ENCODE peak calls at places on chromosomes 13 and 19, in eight cellular contexts. S is fibroblast of lung, N is breast epithelium, B is AG04450, H is tibial artery, C is RWPE2, T is colonic mucosa, M is upper lobe of left lung. J is an unnamed sample. For H3K27me3, the result is how much of the 10 kb centered on the place peaks cover.

GRCh38 chr13:98945863-98946605 is 31.8 kb downstream of the DOCK9 start:
- DNase-seq in T (no peak), C (no peak), B (no peak), S (no peak), M (no peak), N (no peak), H (no peak), J (no peak)

GRCh38 chr19:16828990-16829821 is at the start of gene SIN3B:
- DNase-seq in B (peak), H (peak), M (peak), N (peak), T (peak), S (peak), C (no peak), J (peak)

GRCh38 chr19:13277104-13277809 is 127.0 kb downstream of the IER2 start:
- DNase-seq in B (peak), T (peak), N (no peak), S (peak), M (peak), C (no peak), H (no peak), J (peak)

GRCh38 chr19:12346896-12347295 is 13.5 kb upstream of the ZNF563 start:
- DNase-seq in C (no peak), B (no peak), S (no peak), H (no peak), N (no peak), M (no peak), T (no peak), J (no peak)

GRCh38 chr19:44566984-44567383 is 37.5 kb upstream of the CEACAM20 start:
- DNase-seq in T (no peak), S (no peak), B (no peak), N (no peak), H (no peak), C (no peak), M (no peak), J (no peak)

GRCh38 chr13:35283856-35284255 is 192.6 kb downstream of the MAB21L1 start:
- DNase-seq in B (no peak), H (no peak), M (no peak), N (no peak), C (no peak), T (no peak), S (peak), J (no peak)

GRCh38 chr13:23753523-23753922 is 135.7 kb downstream of the MIPEP start:
- DNase-seq in M (peak), H (no peak), T (no peak), C (no peak), S (peak), B (no peak), N (no peak), J (peak)

GRCh38 chr13:49616688-49617065 is 11.6 kb upstream of the ARL11 start:
- DNase-seq in B (no peak), M (no peak), C (no peak), N (no peak), H (no peak), S (no peak), T (no peak), J (no peak)

GRCh38 chr13:74136089-74136658 is 2.0 kb upstream of the KLF12 start:
- DNase-seq in M (no peak), N (no peak), T (peak), B (no peak), C (peak), S (peak), H (peak), J (no peak)

GRCh38 chr19:1533510-1534150 is 9.8 kb downstream of the PLK5 start:
- DNase-seq in T (no peak), N (no peak), H (no peak), S (no peak), M (no peak), C (no peak), B (no peak), J (no peak)

GRCh38 chr19:1534972-1535371 is 11.1 kb downstream of the PLK5 start:
- DNase-seq in T (no peak), C (no peak), H (no peak), N (no peak), S (no peak), M (no peak), B (no peak), J (no peak)

GRCh38 chr19:1529430-1529816 is 5.5 kb downstream of the PLK5 start:
- DNase-seq in T (no peak), N (no peak), M (no peak), C (no peak), H (no peak), S (no peak), B (no peak), J (no peak)

GRCh38 chr19:1531587-1531986 is 7.7 kb downstream of the PLK5 start:
- DNase-seq in M (no peak), H (no peak), C (no peak), N (no peak), T (no peak), S (no peak), B (no peak), J (no peak)

GRCh38 chr19:1532003-1532402 is 8.1 kb downstream of the PLK5 start:
- DNase-seq in S (no peak), M (no peak), H (no peak), C (no peak), T (no peak), B (no peak), N (no peak), J (no peak)
- H3K4me3 ChIP-seq in S (no peak), M (no peak), H (no peak), C (no peak), T (no peak), B (no peak), N (no peak), J (no peak)

GRCh38 chr19:36054119-36054732 is at the start of gene THAP8:
- DNase-seq in M (peak), B (peak), C (peak), H (peak), S (peak), T (peak), N (peak), J (peak)
- TF ChIP-seq CTCF in M (peak), B (peak), C (peak), H (peak), S (peak), T (peak), N (peak), J (peak)

GRCh38 chr19:58248886-58249285 is 20.2 kb downstream of the ZNF544 start:
- DNase-seq in N (no peak), S (no peak), C (no peak), M (no peak), B (no peak), H (no peak), T (no peak), J (no peak)

GRCh38 chr19:58252102-58252685 is 23.5 kb downstream of the ZNF544 start:
- DNase-seq in H (no peak), B (no peak), N (no peak), M (no peak), S (peak), C (no peak), T (no peak), J (no peak)
- H3K27me3 ChIP-seq in H (under half), B (under half), N (under half), M (under half), S (under half), C (under half), T (under half), J (under half)

GRCh38 chr19:41577144-41577830 is 1.3 kb downstream of the CEACAM21 start:
- DNase-seq in N (no peak), C (no peak), S (no peak), H (no peak), T (no peak), M (no peak), B (no peak), J (no peak)

GRCh38 chr19:41577833-41578232 is 1.9 kb downstream of the CEACAM21 start:
- DNase-seq in C (no peak), B (no peak), H (no peak), T (no peak), M (no peak), N (no peak), S (no peak), J (no peak)

GRCh38 chr19:41570639-41571112 is 5.3 kb upstream of the CEACAM21 start:
- DNase-seq in T (peak), N (peak), M (peak), H (peak), B (peak), C (no peak), S (peak), J (peak)

GRCh38 chr19:41578886-41579285 is 2.9 kb downstream of the CEACAM21 start:
- DNase-seq in H (no peak), N (no peak), C (no peak), S (no peak), B (no peak), T (no peak), M (no peak), J (no peak)

DNA sequence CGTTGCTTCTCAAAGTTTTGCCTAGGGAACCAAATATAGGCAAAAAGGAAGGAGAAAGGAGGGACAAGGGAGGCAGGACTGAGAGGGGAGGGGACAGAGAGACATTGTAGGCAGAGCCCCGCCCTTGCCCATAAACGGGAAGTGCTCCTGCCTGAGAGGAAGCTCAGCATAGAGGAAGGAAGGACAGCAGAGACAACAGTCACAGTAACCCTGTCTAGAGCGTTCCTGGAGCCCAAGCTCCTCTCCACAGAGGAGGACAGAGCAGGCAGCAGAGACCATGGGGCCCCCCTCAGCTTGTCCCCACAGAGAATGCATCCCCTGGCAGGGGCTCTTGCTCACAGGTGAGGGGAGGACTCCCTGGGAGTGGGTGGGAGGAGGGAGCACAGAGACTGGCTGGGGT is at the start of gene CEACAM21:
- DNase-seq in T (peak), S (no peak), C (no peak), H (no peak), M (peak), B (no peak), N (no peak), J (no peak)
- H3K4me3 ChIP-seq in T (no peak), S (no peak), C (no peak), H (no peak), M (no peak), B (no peak), N (no peak), J (no peak)

GRCh38 chr13:39777527-39778061 is 122.1 kb downstream of the COG6 start:
- DNase-seq in N (no peak), C (no peak), H (no peak), M (no peak), S (peak), B (peak), T (no peak), J (peak)
- TF ChIP-seq CTCF in N (no peak), C (peak), H (no peak), M (no peak), S (peak), B (peak), T (no peak), J (peak)

DNA sequence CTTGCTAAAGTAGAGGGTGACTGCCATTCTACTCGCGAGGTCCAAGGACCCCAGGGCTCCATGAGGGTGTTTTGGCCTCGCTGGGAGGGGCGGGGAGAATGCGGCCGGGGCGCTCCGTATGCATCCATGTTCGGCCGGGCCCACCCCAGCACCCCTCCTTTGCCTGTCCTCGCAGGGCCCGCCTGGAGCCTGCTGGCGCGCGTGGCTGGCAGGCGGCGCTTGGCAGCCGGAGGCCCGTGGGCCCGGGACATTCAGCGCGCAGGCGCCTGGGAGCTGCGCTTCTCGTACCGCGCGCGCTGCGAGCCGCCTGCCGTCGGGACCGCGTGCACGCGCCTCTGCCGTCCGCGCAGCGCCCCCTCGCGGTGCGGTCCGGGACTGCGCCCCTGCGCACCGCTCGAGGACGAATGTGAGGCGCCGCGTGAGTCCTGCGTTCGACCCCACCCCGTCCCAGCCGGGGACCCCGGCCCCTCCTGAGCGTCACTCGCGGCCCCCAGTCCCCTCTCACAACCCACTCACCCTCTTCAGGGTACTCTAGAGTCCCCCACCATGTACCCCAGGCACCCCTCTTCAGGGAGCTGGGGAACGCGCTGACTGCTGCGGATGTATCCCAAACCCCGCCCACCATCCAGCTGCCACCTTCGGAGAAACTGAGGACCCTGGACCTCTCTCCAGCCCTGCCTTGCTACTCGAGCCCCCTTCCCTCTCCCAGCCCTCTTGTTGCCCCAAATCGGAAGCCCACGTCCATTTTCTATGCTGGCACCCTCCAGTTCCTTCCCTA is 4.1 kb downstream of the DLL3 start:
- DNase-seq in C (no peak), B (no peak), H (no peak), S (peak), N (no peak), T (peak), M (peak), J (peak)
- H3K27me3 ChIP-seq in C (under half), B (half or more), H (under half), S (under half), N (half or more), T (under half), M (under half), J (under half)

DNA sequence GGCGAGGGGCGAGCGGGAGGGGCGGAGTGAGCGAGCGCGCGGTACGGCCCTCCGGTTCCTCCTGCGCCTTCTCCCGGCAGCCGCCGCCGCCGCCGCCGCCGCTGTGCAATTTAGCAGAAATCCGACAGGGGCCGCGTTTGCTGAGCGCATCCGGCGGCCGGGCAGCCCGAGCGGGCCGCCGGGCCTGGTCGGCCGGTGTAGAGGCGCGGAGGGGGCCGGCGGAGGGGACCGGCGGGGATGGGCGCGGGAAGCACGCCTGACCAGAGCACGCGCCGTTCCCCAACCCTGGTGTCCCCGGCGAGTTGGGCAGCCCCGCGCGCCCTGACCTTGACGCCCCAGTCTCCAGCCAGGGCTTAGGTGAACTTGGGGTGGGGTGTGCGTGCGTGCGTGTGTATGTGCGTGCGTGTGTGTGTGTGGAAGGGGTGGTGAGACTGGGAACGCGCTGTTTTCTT is 144.5 kb upstream of the ZNF536 start:
- DNase-seq in B (no peak), T (peak), M (peak), H (no peak), C (no peak), S (peak), N (no peak), J (peak)
- H3K4me3 ChIP-seq in B (peak), T (peak), M (no peak), H (peak), C (peak), S (peak), N (peak), J (peak)

GRCh38 chr13:113609616-113610015 is 25.1 kb downstream of the TFDP1 start:
- DNase-seq in T (no peak), S (no peak), M (no peak), B (no peak), H (no peak), C (no peak), N (no peak), J (no peak)

GRCh38 chr13:113611996-113612395 is 27.4 kb downstream of the TFDP1 start:
- DNase-seq in B (no peak), H (no peak), M (no peak), S (no peak), C (no peak), N (no peak), T (no peak), J (no peak)

GRCh38 chr13:113610266-113610665 is 25.7 kb downstream of the TFDP1 start:
- DNase-seq in B (no peak), H (no peak), T (no peak), S (no peak), C (no peak), M (no peak), N (no peak), J (no peak)

GRCh38 chr13:113613789-113614379 is 29.3 kb downstream of the TFDP1 start:
- DNase-seq in C (no peak), H (no peak), T (no peak), S (no peak), N (no peak), M (no peak), B (no peak), J (no peak)

DNA sequence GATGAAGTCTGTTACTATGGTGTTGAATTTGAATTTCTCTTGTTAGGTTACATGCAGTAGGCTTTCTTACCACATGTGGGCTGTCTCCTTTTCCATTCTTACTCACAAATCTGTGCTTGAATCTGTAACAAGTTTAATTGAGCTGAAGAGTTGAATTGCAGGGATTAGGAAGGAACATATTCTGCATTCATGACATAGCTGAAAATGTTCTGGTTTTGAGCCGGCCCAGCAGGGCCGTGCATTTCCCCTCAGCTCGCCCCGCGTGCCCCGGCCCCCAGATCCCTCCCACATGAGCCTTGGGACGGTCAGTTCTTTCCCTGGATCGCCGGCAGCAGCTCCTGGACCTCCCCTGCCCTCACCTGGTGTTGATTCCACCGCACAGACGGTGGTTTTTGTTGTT is 28.1 kb downstream of the TFDP1 start:
- DNase-seq in M (no peak), S (no peak), H (no peak), N (no peak), T (no peak), B (no peak), C (no peak), J (no peak)
- TF ChIP-seq CTCF in M (no peak), S (no peak), H (no peak), N (no peak), T (no peak), B (no peak), C (no peak), J (no peak)

GRCh38 chr19:41569481-41570150 is 6.3 kb upstream of the CEACAM21 start:
- DNase-seq in B (no peak), M (no peak), N (no peak), S (no peak), C (no peak), H (no peak), T (no peak), J (no peak)

GRCh38 chr19:41565384-41565730 is 10.6 kb upstream of the CEACAM21 start:
- DNase-seq in B (no peak), H (no peak), T (no peak), M (no peak), S (no peak), C (no peak), N (no peak), J (no peak)

GRCh38 chr19:41564515-41565383 is 11.2 kb upstream of the CEACAM21 start:
- DNase-seq in C (no peak), T (no peak), N (no peak), S (no peak), M (no peak), H (no peak), B (no peak), J (no peak)

GRCh38 chr19:41570179-41570578 is 5.8 kb upstream of the CEACAM21 start:
- DNase-seq in H (no peak), C (no peak), M (no peak), T (no peak), N (no peak), S (no peak), B (no peak), J (no peak)
- H3K27me3 ChIP-seq in H (under half), C (half or more), M (under half), T (under half), N (under half), S (under half), B (under half), J (under half)